ENCODE peak calls at places on chromosome 1, in four cellular contexts. O is sigmoid colon, M is progenitor cell of endocrine pancreas, I is A549. D is an unnamed sample.

GRCh38 chr1:212062832-212063438 is 27.4 kb downstream of the DTL start:
- DNase-seq in O (no peak), M (no peak), I (peak), D (no peak)

GRCh38 chr1:156376958-156377919 is 8.2 kb downstream of the RHBG start:
- DNase-seq in O (no peak), M (no peak), I (no peak), D (no peak)

GRCh38 chr1:172241540-172241939 is 178.9 kb upstream of the C1orf105 start:
- DNase-seq in O (no peak), M (no peak), I (no peak), D (no peak)

GRCh38 chr1:239228451-239228850 is 157.9 kb upstream of the CHRM3 start:
- DNase-seq in O (no peak), M (no peak), I (no peak), D (no peak)

GRCh38 chr1:219544163-219544846 is 68.6 kb downstream of the ZC3H11B start:
- DNase-seq in O (no peak), M (no peak), I (no peak), D (no peak)

GRCh38 chr1:242546849-242547724 is 22.6 kb upstream of the PLD5 start:
- DNase-seq in O (no peak), M (no peak), I (no peak), D (no peak)

GRCh38 chr1:3714284-3714741 is 37.9 kb upstream of the CCDC27 start:
- DNase-seq in O (no peak), M (no peak), I (no peak), D (no peak)

GRCh38 chr1:175360016-175360415 is 167.4 kb upstream of the KIAA0040 start:
- DNase-seq in O (no peak), M (no peak), I (no peak), D (no peak)

GRCh38 chr1:6585081-6585722 is 5.4 kb downstream of the ZBTB48 start:
- DNase-seq in O (no peak), M (no peak), I (no peak), D (no peak)

GRCh38 chr1:1511533-1512285 is at the start of gene ATAD3A:
- DNase-seq in O (peak), M (peak), I (peak), D (peak)

GRCh38 chr1:214546886-214547641 is 4.3 kb downstream of the PTPN14 start:
- DNase-seq in O (no peak), M (no peak), I (no peak), D (no peak)

GRCh38 chr1:113536182-113536780 is 146.0 kb downstream of the MAGI3 start:
- DNase-seq in O (no peak), M (no peak), I (no peak), D (no peak)

GRCh38 chr1:223364685-223365382 is 858 bp upstream of the SUSD4 start:
- DNase-seq in O (no peak), M (no peak), I (no peak), D (no peak)

GRCh38 chr1:15837931-15838330 is 9.6 kb upstream of the SPEN start:
- DNase-seq in O (no peak), M (no peak), I (no peak), D (no peak)

GRCh38 chr1:6426321-6426971 is 1.9 kb downstream of the ESPN start:
- DNase-seq in O (no peak), M (no peak), I (no peak), D (no peak)

GRCh38 chr1:60388092-60388987 is 314.8 kb upstream of the C1orf87 start:
- DNase-seq in O (no peak), M (no peak), I (no peak), D (no peak)

GRCh38 chr1:178774263-178774662 is 49.2 kb downstream of the RALGPS2 start:
- DNase-seq in O (no peak), M (no peak), I (no peak), D (no peak)
- TF ChIP-seq CTCF in O (peak), M (peak), I (peak), D (peak)

GRCh38 chr1:154481058-154481457 is 21.0 kb upstream of the TDRD10 start:
- DNase-seq in O (no peak), M (no peak), I (no peak), D (no peak)

GRCh38 chr1:154479764-154480421 is 22.1 kb upstream of the TDRD10 start:
- DNase-seq in O (peak), M (peak), I (peak), D (no peak)

GRCh38 chr1:154476791-154477190 is 25.2 kb upstream of the TDRD10 start:
- DNase-seq in O (no peak), M (no peak), I (no peak), D (no peak)

GRCh38 chr1:154478013-154478412 is 24.0 kb upstream of the TDRD10 start:
- DNase-seq in O (no peak), M (no peak), I (no peak), D (no peak)

DNA sequence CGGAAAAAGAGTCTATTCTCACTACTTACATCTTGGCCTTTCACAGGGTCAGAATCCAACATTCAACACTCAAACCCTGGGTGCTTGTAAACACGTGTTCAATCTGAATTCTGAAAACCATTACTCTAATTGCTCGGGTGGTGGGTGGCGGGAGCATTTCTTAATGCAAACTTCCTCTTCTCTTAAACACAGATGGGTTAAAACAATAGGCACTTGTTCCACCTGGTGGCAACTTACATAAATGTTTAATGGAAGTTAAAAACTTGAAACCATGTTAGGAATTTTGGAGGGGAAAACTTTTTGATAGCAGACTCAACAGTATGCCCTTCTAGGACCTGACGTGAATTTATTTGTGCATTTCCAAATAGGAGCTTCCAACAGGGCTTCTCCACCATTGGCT is 23.4 kb upstream of the TDRD10 start:
- DNase-seq in O (no peak), M (no peak), I (no peak), D (no peak)
- TF ChIP-seq CTCF in O (no peak), M (no peak), I (peak), D (peak)

DNA sequence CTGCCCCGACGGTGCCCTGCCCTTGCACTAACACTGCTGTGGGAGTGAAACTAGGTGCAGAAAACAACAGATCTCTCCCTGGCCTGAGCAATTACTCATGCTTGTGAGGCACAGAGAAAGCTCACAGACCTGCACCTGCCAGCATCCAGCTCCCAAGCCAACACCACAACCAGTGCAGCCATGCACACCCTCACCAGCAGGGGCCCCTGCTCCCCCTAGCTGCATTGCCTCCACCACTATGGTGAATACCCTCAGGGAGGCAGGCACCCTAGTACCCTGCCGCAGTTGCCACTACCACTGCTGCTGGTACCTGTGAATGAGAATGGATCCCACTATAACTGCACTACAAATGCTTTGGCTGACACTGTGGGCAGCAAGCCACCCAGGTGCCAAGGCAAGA is 7.1 kb upstream of the DIRAS3 start:
- DNase-seq in O (no peak), M (no peak), I (no peak), D (no peak)
- TF ChIP-seq CTCF in O (no peak), M (no peak), I (no peak), D (no peak)

GRCh38 chr1:248825909-248826760 is at the start of gene SH3BP5L:
- DNase-seq in O (peak), M (peak), I (peak), D (peak)
- TF ChIP-seq CTCF in O (peak), M (peak), I (peak), D (peak)

DNA sequence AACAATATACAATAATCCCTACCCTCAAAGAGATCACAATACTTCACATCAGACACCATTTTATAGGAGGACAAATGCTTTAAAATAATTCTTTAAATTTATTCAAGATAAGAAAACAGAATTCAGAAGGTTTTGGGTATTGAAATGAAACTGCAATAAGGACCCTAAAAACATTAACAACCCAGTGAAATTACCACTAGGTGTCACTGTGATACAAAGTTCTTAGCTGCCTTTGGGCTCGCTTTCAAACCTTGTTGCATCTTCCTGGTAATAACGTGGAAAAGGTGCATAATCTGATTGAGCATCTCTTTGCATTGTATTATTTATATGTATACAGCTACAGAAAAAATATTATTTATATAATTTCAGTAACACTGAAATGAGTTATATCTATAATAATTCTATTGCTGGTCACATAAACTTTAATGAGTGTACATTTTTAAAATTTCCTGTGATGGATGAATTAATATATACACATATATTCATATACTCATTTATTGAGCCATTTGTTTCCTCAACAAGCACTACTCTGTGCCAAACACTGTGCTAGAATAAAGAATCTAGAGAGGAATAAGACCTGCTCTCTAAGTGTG is 185.2 kb downstream of the FAF1 start:
- DNase-seq in O (no peak), M (no peak), I (peak), D (no peak)
- TF ChIP-seq CTCF in O (peak), M (peak), I (peak), D (peak)

D was measured in D721Med.